ENCODE peak calls at places on chromosome 2, in four cellular contexts. One of them, this sample, is unnamed.

GRCh38 chr2:84996909-84997308 is 25.9 kb downstream of the KCMF1 start:
- DNase-seq in CD8-positive, alpha-beta T cell: no peak
- DNase-seq in foreskin fibroblast: no peak
- DNase-seq in fibroblast of lung: no peak
- DNase-seq in this sample: no peak

GRCh38 chr2:35463805-35464596 is 891.6 kb upstream of the CRIM1 start:
- DNase-seq in CD8-positive, alpha-beta T cell: no peak
- DNase-seq in foreskin fibroblast: no peak
- DNase-seq in fibroblast of lung: no peak
- DNase-seq in this sample: no peak

GRCh38 chr2:44168684-44169154 is at the start of gene PPM1B:
- DNase-seq in CD8-positive, alpha-beta T cell: peak
- DNase-seq in foreskin fibroblast: no peak
- DNase-seq in fibroblast of lung: no peak
- DNase-seq in this sample: no peak

GRCh38 chr2:19507137-19507536 is 148.7 kb upstream of the OSR1 start:
- DNase-seq in CD8-positive, alpha-beta T cell: no peak
- DNase-seq in foreskin fibroblast: no peak
- DNase-seq in fibroblast of lung: no peak
- DNase-seq in this sample: no peak

GRCh38 chr2:224901121-224901676 is 141.1 kb downstream of the DOCK10 start:
- DNase-seq in CD8-positive, alpha-beta T cell: no peak
- DNase-seq in foreskin fibroblast: no peak
- DNase-seq in fibroblast of lung: no peak
- DNase-seq in this sample: no peak

GRCh38 chr2:138744709-138745108 is 35.5 kb downstream of the NXPH2 start:
- DNase-seq in CD8-positive, alpha-beta T cell: no peak
- DNase-seq in foreskin fibroblast: no peak
- DNase-seq in fibroblast of lung: peak
- DNase-seq in this sample: no peak

GRCh38 chr2:236085211-236085610 is 83.0 kb downstream of the GBX2 start:
- DNase-seq in CD8-positive, alpha-beta T cell: no peak
- DNase-seq in foreskin fibroblast: no peak
- DNase-seq in fibroblast of lung: no peak
- DNase-seq in this sample: no peak

GRCh38 chr2:9970386-9971044 is 19.0 kb downstream of the GRHL1 start:
- DNase-seq in CD8-positive, alpha-beta T cell: no peak
- DNase-seq in foreskin fibroblast: peak
- DNase-seq in fibroblast of lung: peak
- DNase-seq in this sample: no peak

GRCh38 chr2:56681659-56682396 is 498.0 kb downstream of the CCDC85A start:
- DNase-seq in CD8-positive, alpha-beta T cell: no peak
- DNase-seq in foreskin fibroblast: peak
- DNase-seq in fibroblast of lung: peak
- DNase-seq in this sample: no peak

GRCh38 chr2:143034292-143035074 is 94.7 kb upstream of the ARHGAP15 start:
- DNase-seq in CD8-positive, alpha-beta T cell: peak
- DNase-seq in foreskin fibroblast: peak
- DNase-seq in fibroblast of lung: peak
- DNase-seq in this sample: peak

GRCh38 chr2:105487142-105488069 is 88.6 kb upstream of the FHL2 start:
- DNase-seq in CD8-positive, alpha-beta T cell: no peak
- DNase-seq in foreskin fibroblast: peak
- DNase-seq in fibroblast of lung: peak
- DNase-seq in this sample: no peak

GRCh38 chr2:171847627-171848026 is 46.4 kb downstream of the SLC25A12 start:
- DNase-seq in CD8-positive, alpha-beta T cell: no peak
- DNase-seq in foreskin fibroblast: no peak
- DNase-seq in fibroblast of lung: no peak
- DNase-seq in this sample: no peak

GRCh38 chr2:134745546-134745945 is 26.7 kb upstream of the TMEM163 start:
- DNase-seq in CD8-positive, alpha-beta T cell: no peak
- DNase-seq in foreskin fibroblast: no peak
- DNase-seq in fibroblast of lung: no peak
- DNase-seq in this sample: no peak

GRCh38 chr2:124993809-124994208 is 968.7 kb downstream of the CNTNAP5 start:
- DNase-seq in CD8-positive, alpha-beta T cell: no peak
- DNase-seq in foreskin fibroblast: no peak
- DNase-seq in fibroblast of lung: no peak
- DNase-seq in this sample: no peak

GRCh38 chr2:225911019-225911418 is 511.5 kb downstream of the NYAP2 start:
- DNase-seq in CD8-positive, alpha-beta T cell: no peak
- DNase-seq in foreskin fibroblast: no peak
- DNase-seq in fibroblast of lung: no peak
- DNase-seq in this sample: no peak

GRCh38 chr2:237909801-237910475 is 50.5 kb downstream of the RAMP1 start:
- DNase-seq in CD8-positive, alpha-beta T cell: no peak
- DNase-seq in foreskin fibroblast: no peak
- DNase-seq in fibroblast of lung: no peak
- DNase-seq in this sample: no peak

GRCh38 chr2:36615214-36615613 is 17.2 kb upstream of the FEZ2 start:
- DNase-seq in CD8-positive, alpha-beta T cell: no peak
- DNase-seq in foreskin fibroblast: peak
- DNase-seq in fibroblast of lung: peak
- DNase-seq in this sample: no peak

GRCh38 chr2:49045083-49045482 is 109.2 kb downstream of the FSHR start:
- DNase-seq in CD8-positive, alpha-beta T cell: no peak
- DNase-seq in foreskin fibroblast: no peak
- DNase-seq in fibroblast of lung: no peak
- DNase-seq in this sample: no peak

GRCh38 chr2:49251766-49252165 is 97.5 kb upstream of the FSHR start:
- DNase-seq in CD8-positive, alpha-beta T cell: no peak
- DNase-seq in foreskin fibroblast: peak
- DNase-seq in fibroblast of lung: peak
- DNase-seq in this sample: no peak

GRCh38 chr2:217935901-217936684 is 66.7 kb downstream of the TNS1 start:
- DNase-seq in CD8-positive, alpha-beta T cell: no peak
- DNase-seq in foreskin fibroblast: peak
- DNase-seq in fibroblast of lung: peak
- DNase-seq in this sample: no peak

GRCh38 chr2:237514474-237515130 is 27.6 kb downstream of the MLPH start:
- DNase-seq in CD8-positive, alpha-beta T cell: no peak
- DNase-seq in foreskin fibroblast: no peak
- DNase-seq in fibroblast of lung: no peak
- DNase-seq in this sample: no peak

GRCh38 chr2:151409601-151410484 is at the start of gene RIF1:
- DNase-seq in CD8-positive, alpha-beta T cell: peak
- DNase-seq in foreskin fibroblast: peak
- DNase-seq in fibroblast of lung: peak
- DNase-seq in this sample: peak
- TF ChIP-seq CTCF in CD8-positive, alpha-beta T cell: peak
- TF ChIP-seq CTCF in foreskin fibroblast: peak
- TF ChIP-seq CTCF in fibroblast of lung: peak
- TF ChIP-seq CTCF in this sample: peak

DNA sequence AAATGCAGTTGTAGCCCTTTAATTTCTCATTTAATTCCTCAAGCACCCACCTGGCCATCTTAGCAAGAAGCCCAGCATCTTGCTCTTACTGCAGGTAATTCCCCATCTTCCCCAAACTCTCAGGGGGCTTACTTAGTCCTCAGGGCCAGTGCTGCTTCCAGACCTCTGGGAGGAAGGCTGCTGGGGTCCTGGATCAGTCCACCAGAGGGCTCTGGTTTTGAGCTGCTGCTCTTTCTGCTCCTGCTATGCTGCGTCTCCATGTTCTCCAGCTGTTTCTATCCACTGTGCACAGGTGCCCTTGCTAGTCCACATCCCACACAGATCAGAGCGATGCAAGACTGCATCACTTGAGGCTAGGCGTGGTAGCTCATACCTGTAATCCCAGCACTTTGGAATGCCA is 34.5 kb upstream of the TMEM87B start:
- DNase-seq in CD8-positive, alpha-beta T cell: no peak
- DNase-seq in foreskin fibroblast: peak
- DNase-seq in fibroblast of lung: no peak
- DNase-seq in this sample: no peak
- TF ChIP-seq CTCF in CD8-positive, alpha-beta T cell: no peak
- TF ChIP-seq CTCF in foreskin fibroblast: peak
- TF ChIP-seq CTCF in fibroblast of lung: peak
- TF ChIP-seq CTCF in this sample: no peak

DNA sequence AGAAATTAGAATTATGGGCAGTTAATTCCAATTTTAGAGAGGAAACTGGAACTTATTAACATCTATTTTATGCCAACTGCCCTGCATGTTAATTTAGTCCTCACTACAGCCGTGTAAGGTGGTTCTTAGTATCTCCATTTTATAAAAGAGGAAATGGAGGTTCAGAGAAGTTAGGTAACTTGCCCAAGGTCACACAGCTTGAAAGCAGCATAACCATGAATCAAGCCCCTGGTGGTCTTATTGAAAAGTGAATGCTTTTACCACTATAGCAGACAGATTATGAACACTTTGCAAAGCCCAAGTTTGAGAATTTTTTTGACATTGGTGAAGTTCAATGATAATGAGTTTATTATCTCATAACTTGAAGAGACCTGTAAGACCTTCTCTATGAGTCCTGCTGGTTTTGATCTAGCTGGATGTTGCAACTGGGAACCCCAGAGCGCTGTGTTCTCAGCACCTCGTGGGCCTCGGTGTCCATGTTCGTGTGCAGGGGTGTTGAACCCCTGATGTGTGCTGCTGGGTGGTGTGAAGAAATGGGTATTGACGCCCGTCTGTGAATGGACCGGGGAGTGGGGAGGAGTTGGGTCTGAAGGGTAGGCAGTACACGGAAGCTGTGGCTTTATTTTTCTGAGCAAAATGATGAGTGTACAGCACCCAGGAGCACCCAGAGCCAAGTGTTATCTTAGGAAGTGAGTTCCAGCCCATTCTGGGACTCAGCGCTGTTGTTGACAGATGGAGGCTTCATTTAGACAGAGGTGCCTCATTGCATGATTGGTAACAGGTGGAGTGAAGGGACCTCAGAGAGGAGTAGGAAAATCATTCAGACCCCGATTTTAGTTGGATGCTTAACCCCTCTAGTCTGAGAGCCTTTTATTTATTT is 9.7 kb downstream of the GREB1 start:
- DNase-seq in CD8-positive, alpha-beta T cell: no peak
- DNase-seq in foreskin fibroblast: no peak
- DNase-seq in fibroblast of lung: no peak
- DNase-seq in this sample: no peak
- TF ChIP-seq CTCF in CD8-positive, alpha-beta T cell: no peak
- TF ChIP-seq CTCF in foreskin fibroblast: no peak
- TF ChIP-seq CTCF in fibroblast of lung: no peak
- TF ChIP-seq CTCF in this sample: no peak

DNA sequence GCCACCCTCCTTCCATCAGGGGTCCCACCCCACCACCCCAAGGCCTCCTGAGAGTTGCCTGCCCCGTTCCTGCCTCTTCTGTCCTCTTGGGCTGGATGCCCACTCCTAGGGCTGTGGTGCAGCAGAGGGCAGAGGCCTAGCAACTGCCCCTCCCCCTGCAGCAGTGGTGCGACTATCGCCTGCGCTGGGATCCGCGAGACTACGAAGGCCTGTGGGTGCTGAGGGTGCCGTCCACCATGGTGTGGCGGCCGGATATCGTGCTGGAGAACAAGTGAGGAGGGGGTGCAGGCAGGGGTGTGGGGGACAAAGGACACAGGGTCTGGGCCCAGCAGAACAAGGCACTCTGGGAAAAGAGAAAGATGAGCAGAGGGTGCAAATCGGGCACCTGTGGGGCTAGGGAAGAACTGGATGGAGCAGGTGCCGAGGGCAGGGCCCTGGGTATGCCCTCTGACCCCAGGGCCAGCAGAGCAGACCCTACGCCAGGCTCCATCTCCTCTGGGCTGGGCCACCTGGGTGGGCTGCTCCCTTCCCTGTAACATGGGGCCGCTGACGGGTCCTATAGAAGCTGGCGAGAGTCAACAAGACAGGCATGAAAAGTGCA is 1.0 kb downstream of the CHRNG start:
- DNase-seq in CD8-positive, alpha-beta T cell: no peak
- DNase-seq in foreskin fibroblast: no peak
- DNase-seq in fibroblast of lung: no peak
- DNase-seq in this sample: no peak
- TF ChIP-seq CTCF in CD8-positive, alpha-beta T cell: no peak
- TF ChIP-seq CTCF in foreskin fibroblast: no peak
- TF ChIP-seq CTCF in fibroblast of lung: no peak
- TF ChIP-seq CTCF in this sample: no peak

This sample was measured in GM13977.